ENCODE peak calls at places on chromosomes 5 and 9, in seven cellular contexts. One of them, this sample, is unnamed.

GRCh38 chr9:93216072-93216364 is 32.1 kb downstream of the WNK2 start:
- DNase-seq in gastrocnemius medialis: no peak
- DNase-seq in thyroid gland: no peak
- DNase-seq in HCT116: no peak
- DNase-seq in K562: no peak
- DNase-seq in NB4: no peak
- DNase-seq in sigmoid colon: no peak
- DNase-seq in this sample: no peak

GRCh38 chr9:125803526-125803925 is 56.4 kb downstream of the PBX3 start:
- DNase-seq in gastrocnemius medialis: no peak
- DNase-seq in thyroid gland: no peak
- DNase-seq in HCT116: no peak
- DNase-seq in K562: no peak
- DNase-seq in NB4: no peak
- DNase-seq in sigmoid colon: no peak
- DNase-seq in this sample: no peak

GRCh38 chr5:159787837-159788236 is 128.4 kb upstream of the ADRA1B start:
- DNase-seq in gastrocnemius medialis: no peak
- DNase-seq in thyroid gland: no peak
- DNase-seq in HCT116: no peak
- DNase-seq in K562: no peak
- DNase-seq in NB4: no peak
- DNase-seq in sigmoid colon: no peak
- DNase-seq in this sample: no peak

GRCh38 chr9:2022560-2022959 is 7.4 kb downstream of the SMARCA2 start:
- DNase-seq in gastrocnemius medialis: no peak
- DNase-seq in thyroid gland: no peak
- DNase-seq in HCT116: no peak
- DNase-seq in K562: no peak
- DNase-seq in NB4: peak
- DNase-seq in sigmoid colon: no peak
- DNase-seq in this sample: peak

GRCh38 chr5:52582313-52582712 is 205.4 kb upstream of the ITGA1 start:
- DNase-seq in gastrocnemius medialis: no peak
- DNase-seq in thyroid gland: no peak
- DNase-seq in HCT116: no peak
- DNase-seq in K562: no peak
- DNase-seq in NB4: no peak
- DNase-seq in sigmoid colon: no peak
- DNase-seq in this sample: no peak

GRCh38 chr5:148193202-148193601 is 9.6 kb upstream of the SPINK6 start:
- DNase-seq in gastrocnemius medialis: no peak
- DNase-seq in thyroid gland: no peak
- DNase-seq in HCT116: no peak
- DNase-seq in K562: no peak
- DNase-seq in NB4: no peak
- DNase-seq in sigmoid colon: no peak
- DNase-seq in this sample: no peak

GRCh38 chr5:56206126-56206525 is 27.0 kb downstream of the ANKRD55 start:
- DNase-seq in gastrocnemius medialis: no peak
- DNase-seq in thyroid gland: no peak
- DNase-seq in HCT116: no peak
- DNase-seq in K562: no peak
- DNase-seq in NB4: no peak
- DNase-seq in sigmoid colon: no peak
- DNase-seq in this sample: no peak

GRCh38 chr9:87606921-87607521 is 109.4 kb downstream of the DAPK1 start:
- DNase-seq in gastrocnemius medialis: no peak
- DNase-seq in thyroid gland: no peak
- DNase-seq in HCT116: no peak
- DNase-seq in K562: no peak
- DNase-seq in NB4: no peak
- DNase-seq in sigmoid colon: no peak
- DNase-seq in this sample: no peak

GRCh38 chr5:113224605-113225065 is 210.2 kb downstream of the TSSK1B start:
- DNase-seq in gastrocnemius medialis: no peak
- DNase-seq in thyroid gland: no peak
- DNase-seq in HCT116: no peak
- DNase-seq in K562: no peak
- DNase-seq in NB4: no peak
- DNase-seq in sigmoid colon: no peak
- DNase-seq in this sample: no peak

GRCh38 chr5:89309268-89309667 is 426.3 kb upstream of the MEF2C start:
- DNase-seq in gastrocnemius medialis: no peak
- DNase-seq in thyroid gland: no peak
- DNase-seq in HCT116: no peak
- DNase-seq in K562: no peak
- DNase-seq in NB4: no peak
- DNase-seq in sigmoid colon: no peak
- DNase-seq in this sample: no peak

GRCh38 chr5:10214036-10214435 is 35.7 kb downstream of the ATPSCKMT start:
- DNase-seq in gastrocnemius medialis: no peak
- DNase-seq in thyroid gland: no peak
- DNase-seq in HCT116: no peak
- DNase-seq in K562: no peak
- DNase-seq in NB4: no peak
- DNase-seq in sigmoid colon: no peak
- DNase-seq in this sample: no peak

GRCh38 chr5:31172881-31173280 is 20.6 kb upstream of the CDH6 start:
- DNase-seq in gastrocnemius medialis: no peak
- DNase-seq in thyroid gland: no peak
- DNase-seq in HCT116: no peak
- DNase-seq in K562: no peak
- DNase-seq in NB4: no peak
- DNase-seq in sigmoid colon: no peak
- DNase-seq in this sample: no peak

GRCh38 chr5:94276056-94276455 is 342.3 kb downstream of the KIAA0825 start:
- DNase-seq in gastrocnemius medialis: no peak
- DNase-seq in thyroid gland: no peak
- DNase-seq in HCT116: no peak
- DNase-seq in K562: no peak
- DNase-seq in NB4: no peak
- DNase-seq in sigmoid colon: no peak
- DNase-seq in this sample: no peak

GRCh38 chr5:33460210-33460609 is 19.4 kb downstream of the TARS1 start:
- DNase-seq in gastrocnemius medialis: no peak
- DNase-seq in thyroid gland: no peak
- DNase-seq in HCT116: no peak
- DNase-seq in K562: no peak
- DNase-seq in NB4: no peak
- DNase-seq in sigmoid colon: no peak
- DNase-seq in this sample: peak

GRCh38 chr9:33843312-33843950 is 26.5 kb downstream of the UBE2R2 start:
- DNase-seq in gastrocnemius medialis: no peak
- DNase-seq in thyroid gland: no peak
- DNase-seq in HCT116: no peak
- DNase-seq in K562: no peak
- DNase-seq in NB4: peak
- DNase-seq in sigmoid colon: no peak
- DNase-seq in this sample: no peak

GRCh38 chr9:127828262-127829031 is 25.8 kb downstream of the FPGS start:
- DNase-seq in gastrocnemius medialis: peak
- DNase-seq in thyroid gland: peak
- DNase-seq in HCT116: peak
- DNase-seq in K562: peak
- DNase-seq in NB4: peak
- DNase-seq in sigmoid colon: peak
- DNase-seq in this sample: peak

GRCh38 chr5:160434022-160434531 is 12.4 kb downstream of the PTTG1 start:
- DNase-seq in gastrocnemius medialis: no peak
- DNase-seq in thyroid gland: peak
- DNase-seq in HCT116: no peak
- DNase-seq in K562: no peak
- DNase-seq in NB4: no peak
- DNase-seq in sigmoid colon: no peak
- DNase-seq in this sample: no peak

DNA sequence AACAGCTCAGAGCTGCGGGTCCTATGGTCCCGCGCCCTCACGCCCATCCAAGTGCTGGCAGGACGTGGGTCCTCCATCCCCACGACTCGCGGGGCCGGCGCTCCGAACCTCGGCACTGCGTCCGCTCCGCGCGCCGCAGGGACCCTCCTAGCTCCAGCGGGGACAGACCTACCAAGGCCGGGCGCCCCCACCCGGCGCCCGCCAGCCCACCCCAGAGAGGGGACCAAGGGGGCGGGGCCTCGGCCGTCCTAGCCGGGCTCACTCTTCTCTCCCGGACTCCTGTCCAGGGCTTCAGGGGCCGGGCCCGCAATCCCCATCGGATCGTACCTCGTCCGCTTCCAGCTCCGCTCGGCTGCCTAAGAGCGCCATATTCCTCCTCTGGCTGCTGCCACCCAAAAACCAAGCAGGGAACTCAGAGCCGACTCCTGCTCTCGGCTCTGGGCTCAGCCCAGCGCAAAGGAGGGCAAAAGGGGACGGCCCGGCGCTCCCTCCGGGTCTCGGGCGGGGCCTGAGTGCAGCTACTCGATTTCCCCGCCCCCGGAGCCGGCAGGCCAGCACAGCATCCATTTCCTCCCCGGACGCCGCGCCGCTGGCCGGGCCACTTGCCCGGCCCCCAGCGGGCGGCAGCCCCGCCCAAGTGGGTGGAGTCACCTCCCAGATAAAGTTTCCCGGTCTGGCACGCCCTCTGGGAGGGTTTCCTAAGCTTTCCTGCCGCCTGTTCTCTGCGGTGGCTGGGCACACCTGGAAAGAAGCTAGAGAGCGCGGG is at the start of gene TTC39B:
- DNase-seq in gastrocnemius medialis: peak
- DNase-seq in thyroid gland: peak
- DNase-seq in HCT116: peak
- DNase-seq in K562: peak
- DNase-seq in NB4: peak
- DNase-seq in sigmoid colon: peak
- DNase-seq in this sample: peak
- TF ChIP-seq POLR2A in gastrocnemius medialis: peak
- TF ChIP-seq POLR2A in thyroid gland: peak
- TF ChIP-seq POLR2A in HCT116: no peak
- TF ChIP-seq POLR2A in K562: no peak
- TF ChIP-seq POLR2A in NB4: no peak
- TF ChIP-seq POLR2A in sigmoid colon: peak
- TF ChIP-seq POLR2A in this sample: peak

DNA sequence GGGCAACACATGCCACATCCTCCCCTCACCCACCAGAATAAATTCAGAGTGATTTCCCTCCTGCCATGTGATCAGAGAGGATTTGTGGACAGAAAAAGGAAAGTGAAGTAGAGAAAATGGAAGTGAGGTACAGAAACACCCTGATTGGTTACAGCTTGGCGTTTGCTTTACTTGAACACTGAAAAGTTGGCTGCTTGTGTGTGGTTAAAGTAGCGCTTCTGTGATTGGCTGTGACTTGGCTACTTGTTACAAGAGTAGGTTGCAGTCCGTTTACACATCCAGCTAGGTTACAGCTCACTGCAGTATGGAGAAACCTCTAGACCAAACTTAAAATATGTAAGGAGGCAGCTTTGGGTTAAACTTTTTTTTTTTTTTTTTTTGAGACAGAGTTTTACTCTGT is 205.2 kb upstream of the ZNF608 start:
- DNase-seq in gastrocnemius medialis: no peak
- DNase-seq in thyroid gland: no peak
- DNase-seq in HCT116: no peak
- DNase-seq in K562: no peak
- DNase-seq in NB4: peak
- DNase-seq in sigmoid colon: no peak
- DNase-seq in this sample: no peak
- TF ChIP-seq POLR2A in gastrocnemius medialis: no peak
- TF ChIP-seq POLR2A in thyroid gland: no peak
- TF ChIP-seq POLR2A in HCT116: no peak
- TF ChIP-seq POLR2A in K562: no peak
- TF ChIP-seq POLR2A in NB4: no peak
- TF ChIP-seq POLR2A in sigmoid colon: no peak
- TF ChIP-seq POLR2A in this sample: no peak

GRCh38 chr5:173919443-173919842 is 31.3 kb downstream of the CPEB4 start:
- DNase-seq in gastrocnemius medialis: no peak
- DNase-seq in thyroid gland: no peak
- DNase-seq in HCT116: no peak
- DNase-seq in K562: no peak
- DNase-seq in NB4: no peak
- DNase-seq in sigmoid colon: no peak
- DNase-seq in this sample: no peak

GRCh38 chr5:173920024-173920753 is 32.0 kb downstream of the CPEB4 start:
- DNase-seq in gastrocnemius medialis: no peak
- DNase-seq in thyroid gland: no peak
- DNase-seq in HCT116: no peak
- DNase-seq in K562: no peak
- DNase-seq in NB4: peak
- DNase-seq in sigmoid colon: no peak
- DNase-seq in this sample: no peak

GRCh38 chr5:173916233-173916632 is 28.1 kb downstream of the CPEB4 start:
- DNase-seq in gastrocnemius medialis: no peak
- DNase-seq in thyroid gland: no peak
- DNase-seq in HCT116: no peak
- DNase-seq in K562: no peak
- DNase-seq in NB4: peak
- DNase-seq in sigmoid colon: no peak
- DNase-seq in this sample: peak

GRCh38 chr5:173915310-173916005 is 27.3 kb downstream of the CPEB4 start:
- DNase-seq in gastrocnemius medialis: no peak
- DNase-seq in thyroid gland: no peak
- DNase-seq in HCT116: no peak
- DNase-seq in K562: no peak
- DNase-seq in NB4: no peak
- DNase-seq in sigmoid colon: no peak
- DNase-seq in this sample: peak

GRCh38 chr5:173917788-173918786 is 29.9 kb downstream of the CPEB4 start:
- DNase-seq in gastrocnemius medialis: peak
- DNase-seq in thyroid gland: peak
- DNase-seq in HCT116: peak
- DNase-seq in K562: peak
- DNase-seq in NB4: peak
- DNase-seq in sigmoid colon: peak
- DNase-seq in this sample: peak
- TF ChIP-seq POLR2A in gastrocnemius medialis: peak
- TF ChIP-seq POLR2A in thyroid gland: peak
- TF ChIP-seq POLR2A in HCT116: peak
- TF ChIP-seq POLR2A in K562: peak
- TF ChIP-seq POLR2A in NB4: peak
- TF ChIP-seq POLR2A in sigmoid colon: peak
- TF ChIP-seq POLR2A in this sample: peak

GRCh38 chr5:178234121-178234752 is 1.6 kb upstream of the PHYKPL start:
- DNase-seq in gastrocnemius medialis: no peak
- DNase-seq in thyroid gland: no peak
- DNase-seq in HCT116: no peak
- DNase-seq in K562: no peak
- DNase-seq in NB4: no peak
- DNase-seq in sigmoid colon: no peak
- DNase-seq in this sample: no peak

GRCh38 chr5:178230879-178231735 is 1.5 kb downstream of the PHYKPL start:
- DNase-seq in gastrocnemius medialis: no peak
- DNase-seq in thyroid gland: no peak
- DNase-seq in HCT116: no peak
- DNase-seq in K562: no peak
- DNase-seq in NB4: no peak
- DNase-seq in sigmoid colon: no peak
- DNase-seq in this sample: no peak

GRCh38 chr5:178231736-178232123 is 872 bp downstream of the PHYKPL start:
- DNase-seq in gastrocnemius medialis: no peak
- DNase-seq in thyroid gland: no peak
- DNase-seq in HCT116: no peak
- DNase-seq in K562: no peak
- DNase-seq in NB4: peak
- DNase-seq in sigmoid colon: no peak
- DNase-seq in this sample: no peak

GRCh38 chr5:178232920-178233429 is 373 bp upstream of the PHYKPL start:
- DNase-seq in gastrocnemius medialis: no peak
- DNase-seq in thyroid gland: no peak
- DNase-seq in HCT116: no peak
- DNase-seq in K562: no peak
- DNase-seq in NB4: no peak
- DNase-seq in sigmoid colon: no peak
- DNase-seq in this sample: no peak

GRCh38 chr5:178232124-178232919 is at the start of gene PHYKPL:
- DNase-seq in gastrocnemius medialis: peak
- DNase-seq in thyroid gland: peak
- DNase-seq in HCT116: peak
- DNase-seq in K562: peak
- DNase-seq in NB4: peak
- DNase-seq in sigmoid colon: peak
- DNase-seq in this sample: peak
- TF ChIP-seq POLR2A in gastrocnemius medialis: peak
- TF ChIP-seq POLR2A in thyroid gland: peak
- TF ChIP-seq POLR2A in HCT116: peak
- TF ChIP-seq POLR2A in K562: peak
- TF ChIP-seq POLR2A in NB4: peak
- TF ChIP-seq POLR2A in sigmoid colon: no peak
- TF ChIP-seq POLR2A in this sample: peak